ENCODE peak calls at places on chromosomes 1 and 21, in four cellular contexts. One of them, this sample, is unnamed.

GRCh38 chr1:26923711-26924110 is 2.2 kb downstream of the NUDC start:
- DNase-seq in K562: no peak
- DNase-seq in HCT116: no peak
- DNase-seq in H1: no peak
- DNase-seq in this sample: no peak

GRCh38 chr21:37370152-37371040 is 3.8 kb downstream of the DYRK1A start:
- DNase-seq in K562: no peak
- DNase-seq in HCT116: no peak
- DNase-seq in H1: no peak
- DNase-seq in this sample: no peak

GRCh38 chr1:21200767-21201166 is 24.1 kb upstream of the EIF4G3 start:
- DNase-seq in K562: no peak
- DNase-seq in HCT116: no peak
- DNase-seq in H1: no peak
- DNase-seq in this sample: no peak

GRCh38 chr1:183165456-183165855 is 20.6 kb upstream of the LAMC2 start:
- DNase-seq in K562: no peak
- DNase-seq in HCT116: no peak
- DNase-seq in H1: no peak
- DNase-seq in this sample: no peak

GRCh38 chr1:111234866-111235265 is 7.4 kb downstream of the CHI3L2 start:
- DNase-seq in K562: no peak
- DNase-seq in HCT116: no peak
- DNase-seq in H1: no peak
- DNase-seq in this sample: no peak

GRCh38 chr21:28745131-28746055 is 247.3 kb downstream of the LTN1 start:
- DNase-seq in K562: peak
- DNase-seq in HCT116: peak
- DNase-seq in H1: peak
- DNase-seq in this sample: peak

GRCh38 chr1:1402081-1402900 is 3.2 kb upstream of the CCNL2 start:
- DNase-seq in K562: no peak
- DNase-seq in HCT116: peak
- DNase-seq in H1: peak
- DNase-seq in this sample: peak

GRCh38 chr1:58409826-58410225 is 136.7 kb downstream of the OMA1 start:
- DNase-seq in K562: no peak
- DNase-seq in HCT116: no peak
- DNase-seq in H1: no peak
- DNase-seq in this sample: no peak

GRCh38 chr1:202293620-202294019 is 48.1 kb downstream of the UBE2T start:
- DNase-seq in K562: no peak
- DNase-seq in HCT116: no peak
- DNase-seq in H1: no peak
- DNase-seq in this sample: no peak

GRCh38 chr1:146039844-146040194 is 18.3 kb upstream of the HJV start:
- DNase-seq in K562: no peak
- DNase-seq in HCT116: no peak
- DNase-seq in H1: no peak
- DNase-seq in this sample: no peak

GRCh38 chr1:48492392-48492791 is 20.4 kb upstream of the SPATA6 start:
- DNase-seq in K562: no peak
- DNase-seq in HCT116: no peak
- DNase-seq in H1: no peak
- DNase-seq in this sample: no peak

GRCh38 chr1:107404756-107405155 is 263.9 kb downstream of the NTNG1 start:
- DNase-seq in K562: no peak
- DNase-seq in HCT116: no peak
- DNase-seq in H1: no peak
- DNase-seq in this sample: no peak

GRCh38 chr1:113860891-113861290 is 10.6 kb downstream of the PTPN22 start:
- DNase-seq in K562: no peak
- DNase-seq in HCT116: no peak
- DNase-seq in H1: no peak
- DNase-seq in this sample: no peak

DNA sequence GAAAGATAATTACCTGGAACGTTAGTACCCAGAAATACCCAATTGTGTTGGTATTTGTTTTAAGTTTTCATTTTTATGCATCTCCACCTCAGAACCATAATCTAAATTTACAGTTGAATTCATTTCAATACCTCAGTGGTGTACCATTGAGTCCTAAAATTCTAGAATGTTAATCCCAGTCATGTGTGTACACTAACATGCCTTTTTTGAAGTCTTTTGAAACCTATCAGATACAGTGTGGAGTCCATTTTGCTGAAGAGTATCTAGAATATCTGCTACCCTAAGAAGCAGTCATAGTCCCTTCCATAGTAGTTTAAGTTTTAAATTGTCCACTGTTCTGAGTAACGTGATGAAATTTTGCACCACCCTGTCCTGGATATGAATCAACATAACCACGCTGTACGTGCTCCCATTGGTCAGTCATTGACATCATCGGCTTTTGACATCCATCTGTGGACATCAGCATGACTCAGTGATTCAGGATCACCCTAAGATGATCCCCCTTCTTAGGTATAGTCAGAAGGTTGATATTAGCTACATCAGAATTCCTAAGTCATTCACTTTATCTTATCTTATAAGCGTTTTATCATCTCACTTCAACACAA is 7.5 kb upstream of the ASH1L start:
- DNase-seq in K562: peak
- DNase-seq in HCT116: no peak
- DNase-seq in H1: no peak
- DNase-seq in this sample: no peak
- TF ChIP-seq FOSL1 in K562: peak
- TF ChIP-seq FOSL1 in HCT116: no peak
- TF ChIP-seq FOSL1 in H1: no peak
- TF ChIP-seq FOSL1 in this sample: no peak

DNA sequence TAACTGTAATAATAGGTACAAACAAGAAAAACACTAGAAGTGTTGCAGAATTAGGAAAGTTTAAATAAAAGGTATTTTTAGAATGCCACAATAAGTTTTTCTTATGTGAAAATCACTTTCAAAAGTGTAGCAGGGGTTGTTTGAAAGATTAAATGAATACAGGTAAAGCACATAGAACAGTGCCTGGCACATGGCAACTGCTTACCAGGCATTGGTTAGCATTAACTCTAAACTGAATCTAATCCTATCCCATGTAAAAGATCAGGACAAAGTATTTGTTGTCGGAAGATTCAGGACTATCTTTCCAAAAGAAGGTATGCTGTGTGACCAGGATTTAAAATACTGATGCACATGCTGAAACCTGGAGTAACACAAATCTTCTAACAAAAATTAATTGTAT is 3.3 kb downstream of the AKT3 start:
- DNase-seq in K562: no peak
- DNase-seq in HCT116: no peak
- DNase-seq in H1: no peak
- DNase-seq in this sample: no peak
- TF ChIP-seq FOSL1 in K562: no peak
- TF ChIP-seq FOSL1 in HCT116: no peak
- TF ChIP-seq FOSL1 in H1: no peak
- TF ChIP-seq FOSL1 in this sample: no peak

GRCh38 chr1:53115403-53116306 is 26.8 kb downstream of the SLC1A7 start:
- DNase-seq in K562: peak
- DNase-seq in HCT116: no peak
- DNase-seq in H1: no peak
- DNase-seq in this sample: peak
- TF ChIP-seq FOSL1 in K562: no peak
- TF ChIP-seq FOSL1 in HCT116: no peak
- TF ChIP-seq FOSL1 in H1: no peak
- TF ChIP-seq FOSL1 in this sample: no peak

GRCh38 chr1:199778324-199778955 is 249.1 kb upstream of the NR5A2 start:
- DNase-seq in K562: no peak
- DNase-seq in HCT116: no peak
- DNase-seq in H1: no peak
- DNase-seq in this sample: no peak
- TF ChIP-seq FOSL1 in K562: no peak
- TF ChIP-seq FOSL1 in HCT116: no peak
- TF ChIP-seq FOSL1 in H1: no peak
- TF ChIP-seq FOSL1 in this sample: no peak

GRCh38 chr1:7333576-7333975 is 437.5 kb upstream of the VAMP3 start:
- DNase-seq in K562: no peak
- DNase-seq in HCT116: no peak
- DNase-seq in H1: no peak
- DNase-seq in this sample: no peak
- TF ChIP-seq FOSL1 in K562: no peak
- TF ChIP-seq FOSL1 in HCT116: no peak
- TF ChIP-seq FOSL1 in H1: no peak
- TF ChIP-seq FOSL1 in this sample: no peak

GRCh38 chr1:236728752-236729151 is 42.5 kb downstream of the ACTN2 start:
- DNase-seq in K562: no peak
- DNase-seq in HCT116: no peak
- DNase-seq in H1: no peak
- DNase-seq in this sample: no peak

GRCh38 chr1:236733654-236734053 is 47.4 kb downstream of the ACTN2 start:
- DNase-seq in K562: no peak
- DNase-seq in HCT116: no peak
- DNase-seq in H1: no peak
- DNase-seq in this sample: no peak

GRCh38 chr1:236736761-236737160 is 50.5 kb downstream of the ACTN2 start:
- DNase-seq in K562: no peak
- DNase-seq in HCT116: no peak
- DNase-seq in H1: no peak
- DNase-seq in this sample: no peak

DNA sequence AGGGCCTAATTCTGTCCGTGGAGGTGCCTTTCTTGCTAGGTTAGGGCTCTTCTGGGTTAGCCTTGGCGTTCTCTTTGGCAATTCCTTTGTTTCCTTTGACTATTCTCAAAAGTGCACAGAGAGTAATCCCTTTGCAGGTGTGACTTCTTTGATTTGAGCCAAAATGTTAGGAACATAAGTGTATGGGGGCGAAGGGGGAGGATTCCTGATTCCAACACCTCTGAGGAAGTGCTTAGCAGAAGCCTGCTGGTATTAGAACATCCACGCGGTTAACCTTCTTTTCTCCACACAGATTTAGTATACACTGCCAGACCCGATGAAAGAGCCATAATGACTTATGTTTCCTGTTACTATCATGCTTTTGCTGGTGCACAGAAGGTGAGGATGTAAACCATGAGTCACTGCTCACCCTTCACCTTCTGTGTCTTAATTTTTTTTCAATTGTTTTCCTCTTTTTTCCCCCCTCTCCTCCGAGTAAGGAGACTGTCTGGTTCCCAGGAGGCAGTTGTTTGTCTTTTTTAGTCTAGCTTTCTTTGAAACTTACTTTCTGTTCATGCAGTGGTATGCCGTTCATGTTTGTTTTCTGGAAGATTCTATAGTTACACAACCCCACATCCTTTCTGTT is 48.0 kb downstream of the ACTN2 start:
- DNase-seq in K562: no peak
- DNase-seq in HCT116: no peak
- DNase-seq in H1: no peak
- DNase-seq in this sample: no peak
- TF ChIP-seq FOSL1 in K562: no peak
- TF ChIP-seq FOSL1 in HCT116: no peak
- TF ChIP-seq FOSL1 in H1: no peak
- TF ChIP-seq FOSL1 in this sample: no peak

GRCh38 chr1:64982134-64982533 is 15.8 kb upstream of the JAK1 start:
- DNase-seq in K562: no peak
- DNase-seq in HCT116: no peak
- DNase-seq in H1: no peak
- DNase-seq in this sample: peak
- TF ChIP-seq FOSL1 in K562: no peak
- TF ChIP-seq FOSL1 in HCT116: no peak
- TF ChIP-seq FOSL1 in H1: no peak
- TF ChIP-seq FOSL1 in this sample: peak

GRCh38 chr21:45580576-45581321 is 38.5 kb upstream of the SLC19A1 start:
- DNase-seq in K562: no peak
- DNase-seq in HCT116: no peak
- DNase-seq in H1: peak
- DNase-seq in this sample: no peak
- TF ChIP-seq FOSL1 in K562: no peak
- TF ChIP-seq FOSL1 in HCT116: no peak
- TF ChIP-seq FOSL1 in H1: no peak
- TF ChIP-seq FOSL1 in this sample: no peak

This sample was measured in HepG2.